ENCODE peak calls at places on chromosomes 13 and 19, in eight cellular contexts. One of them, this sample, is unnamed.

GRCh38 chr13:85521586-85521985 is 277.6 kb downstream of the SLITRK6 start:
- DNase-seq in HCT116: no peak
- DNase-seq in tibial artery: no peak
- DNase-seq in left ventricle myocardium inferior: no peak
- DNase-seq in osteoblast: no peak
- DNase-seq in aorta: no peak
- DNase-seq in MM.1S: no peak
- DNase-seq in uterus: no peak
- DNase-seq in this sample: no peak

GRCh38 chr19:33535176-33535575 is 13.6 kb upstream of the PEPD start:
- DNase-seq in uterus: no peak
- DNase-seq in left ventricle myocardium inferior: no peak
- DNase-seq in osteoblast: peak
- DNase-seq in MM.1S: no peak
- DNase-seq in tibial artery: no peak
- DNase-seq in HCT116: no peak
- DNase-seq in aorta: no peak
- DNase-seq in this sample: no peak

GRCh38 chr19:720691-721160 is 12.0 kb downstream of the PALM start:
- DNase-seq in left ventricle myocardium inferior: no peak
- DNase-seq in aorta: no peak
- DNase-seq in osteoblast: peak
- DNase-seq in MM.1S: no peak
- DNase-seq in tibial artery: no peak
- DNase-seq in uterus: no peak
- DNase-seq in HCT116: no peak
- DNase-seq in this sample: no peak

GRCh38 chr19:32688315-32688714 is 3.3 kb upstream of the NUDT19 start:
- DNase-seq in HCT116: no peak
- DNase-seq in MM.1S: no peak
- DNase-seq in osteoblast: no peak
- DNase-seq in left ventricle myocardium inferior: peak
- DNase-seq in tibial artery: peak
- DNase-seq in aorta: no peak
- DNase-seq in uterus: no peak
- DNase-seq in this sample: no peak

GRCh38 chr13:21637296-21637695 is 33.3 kb upstream of the MICU2 start:
- DNase-seq in MM.1S: peak
- DNase-seq in left ventricle myocardium inferior: no peak
- DNase-seq in uterus: no peak
- DNase-seq in osteoblast: no peak
- DNase-seq in HCT116: peak
- DNase-seq in aorta: no peak
- DNase-seq in tibial artery: no peak
- DNase-seq in this sample: no peak

GRCh38 chr13:51728972-51729371 is 75.0 kb downstream of the DHRS12 start:
- DNase-seq in MM.1S: no peak
- DNase-seq in tibial artery: no peak
- DNase-seq in osteoblast: no peak
- DNase-seq in aorta: no peak
- DNase-seq in HCT116: no peak
- DNase-seq in uterus: no peak
- DNase-seq in left ventricle myocardium inferior: no peak
- DNase-seq in this sample: no peak

GRCh38 chr19:55116232-55117062 is 990 bp downstream of the PPP1R12C start:
- DNase-seq in HCT116: no peak
- DNase-seq in tibial artery: peak
- DNase-seq in uterus: peak
- DNase-seq in aorta: peak
- DNase-seq in osteoblast: peak
- DNase-seq in MM.1S: peak
- DNase-seq in left ventricle myocardium inferior: peak
- DNase-seq in this sample: no peak

GRCh38 chr13:51643882-51644281 is 59.6 kb downstream of the WDFY2 start:
- DNase-seq in uterus: no peak
- DNase-seq in aorta: no peak
- DNase-seq in HCT116: peak
- DNase-seq in left ventricle myocardium inferior: no peak
- DNase-seq in tibial artery: no peak
- DNase-seq in MM.1S: no peak
- DNase-seq in osteoblast: peak
- DNase-seq in this sample: no peak

GRCh38 chr13:35163674-35164073 is 221.6 kb downstream of the NBEA start:
- DNase-seq in left ventricle myocardium inferior: no peak
- DNase-seq in HCT116: no peak
- DNase-seq in osteoblast: peak
- DNase-seq in MM.1S: peak
- DNase-seq in aorta: no peak
- DNase-seq in tibial artery: no peak
- DNase-seq in uterus: no peak
- DNase-seq in this sample: no peak

GRCh38 chr13:26760835-26761582 is 423 bp upstream of the GPR12 start:
- DNase-seq in osteoblast: no peak
- DNase-seq in uterus: no peak
- DNase-seq in HCT116: no peak
- DNase-seq in tibial artery: no peak
- DNase-seq in MM.1S: no peak
- DNase-seq in aorta: no peak
- DNase-seq in left ventricle myocardium inferior: no peak
- DNase-seq in this sample: no peak

GRCh38 chr13:44575741-44576395 is at the start of gene TSC22D1:
- DNase-seq in tibial artery: peak
- DNase-seq in aorta: peak
- DNase-seq in osteoblast: peak
- DNase-seq in left ventricle myocardium inferior: peak
- DNase-seq in uterus: peak
- DNase-seq in MM.1S: peak
- DNase-seq in HCT116: no peak
- DNase-seq in this sample: no peak

GRCh38 chr13:41244555-41244954 is 18.8 kb downstream of the MTRF1 start:
- DNase-seq in aorta: no peak
- DNase-seq in MM.1S: no peak
- DNase-seq in osteoblast: no peak
- DNase-seq in HCT116: no peak
- DNase-seq in uterus: no peak
- DNase-seq in tibial artery: no peak
- DNase-seq in left ventricle myocardium inferior: no peak
- DNase-seq in this sample: no peak

GRCh38 chr13:95714142-95714832 is 37.3 kb downstream of the DNAJC3 start:
- DNase-seq in osteoblast: peak
- DNase-seq in tibial artery: no peak
- DNase-seq in HCT116: no peak
- DNase-seq in MM.1S: peak
- DNase-seq in left ventricle myocardium inferior: no peak
- DNase-seq in aorta: no peak
- DNase-seq in uterus: no peak
- DNase-seq in this sample: no peak

GRCh38 chr13:24215732-24216131 is 55.2 kb downstream of the SPATA13 start:
- DNase-seq in osteoblast: no peak
- DNase-seq in HCT116: no peak
- DNase-seq in left ventricle myocardium inferior: peak
- DNase-seq in uterus: peak
- DNase-seq in aorta: no peak
- DNase-seq in tibial artery: peak
- DNase-seq in MM.1S: no peak
- DNase-seq in this sample: no peak

GRCh38 chr19:6209680-6210079 is 70.1 kb downstream of the MLLT1 start:
- DNase-seq in osteoblast: no peak
- DNase-seq in MM.1S: no peak
- DNase-seq in HCT116: no peak
- DNase-seq in tibial artery: no peak
- DNase-seq in uterus: no peak
- DNase-seq in left ventricle myocardium inferior: no peak
- DNase-seq in aorta: no peak
- DNase-seq in this sample: no peak

GRCh38 chr13:76687467-76687866 is 198.7 kb downstream of the KCTD12 start:
- DNase-seq in uterus: no peak
- DNase-seq in left ventricle myocardium inferior: no peak
- DNase-seq in tibial artery: no peak
- DNase-seq in aorta: no peak
- DNase-seq in MM.1S: no peak
- DNase-seq in HCT116: no peak
- DNase-seq in osteoblast: no peak
- DNase-seq in this sample: no peak

GRCh38 chr13:87777395-87777794 is 106.2 kb downstream of the SLITRK5 start:
- DNase-seq in MM.1S: peak
- DNase-seq in HCT116: no peak
- DNase-seq in tibial artery: no peak
- DNase-seq in osteoblast: no peak
- DNase-seq in left ventricle myocardium inferior: no peak
- DNase-seq in uterus: no peak
- DNase-seq in aorta: no peak
- DNase-seq in this sample: no peak

GRCh38 chr19:3521104-3521445 is 15.0 kb downstream of the FZR1 start:
- DNase-seq in tibial artery: no peak
- DNase-seq in aorta: no peak
- DNase-seq in left ventricle myocardium inferior: no peak
- DNase-seq in osteoblast: no peak
- DNase-seq in uterus: no peak
- DNase-seq in MM.1S: no peak
- DNase-seq in HCT116: no peak
- DNase-seq in this sample: no peak

GRCh38 chr19:3518231-3518630 is 12.1 kb downstream of the FZR1 start:
- DNase-seq in uterus: no peak
- DNase-seq in left ventricle myocardium inferior: no peak
- DNase-seq in MM.1S: no peak
- DNase-seq in osteoblast: no peak
- DNase-seq in HCT116: no peak
- DNase-seq in tibial artery: no peak
- DNase-seq in aorta: no peak
- DNase-seq in this sample: no peak

GRCh38 chr19:3519126-3519525 is 13.0 kb downstream of the FZR1 start:
- DNase-seq in HCT116: no peak
- DNase-seq in osteoblast: no peak
- DNase-seq in tibial artery: no peak
- DNase-seq in left ventricle myocardium inferior: no peak
- DNase-seq in aorta: no peak
- DNase-seq in MM.1S: no peak
- DNase-seq in uterus: no peak
- DNase-seq in this sample: no peak

GRCh38 chr19:3518669-3519068 is 12.6 kb downstream of the FZR1 start:
- DNase-seq in aorta: no peak
- DNase-seq in uterus: no peak
- DNase-seq in HCT116: no peak
- DNase-seq in osteoblast: no peak
- DNase-seq in MM.1S: no peak
- DNase-seq in tibial artery: no peak
- DNase-seq in left ventricle myocardium inferior: no peak
- DNase-seq in this sample: no peak

DNA sequence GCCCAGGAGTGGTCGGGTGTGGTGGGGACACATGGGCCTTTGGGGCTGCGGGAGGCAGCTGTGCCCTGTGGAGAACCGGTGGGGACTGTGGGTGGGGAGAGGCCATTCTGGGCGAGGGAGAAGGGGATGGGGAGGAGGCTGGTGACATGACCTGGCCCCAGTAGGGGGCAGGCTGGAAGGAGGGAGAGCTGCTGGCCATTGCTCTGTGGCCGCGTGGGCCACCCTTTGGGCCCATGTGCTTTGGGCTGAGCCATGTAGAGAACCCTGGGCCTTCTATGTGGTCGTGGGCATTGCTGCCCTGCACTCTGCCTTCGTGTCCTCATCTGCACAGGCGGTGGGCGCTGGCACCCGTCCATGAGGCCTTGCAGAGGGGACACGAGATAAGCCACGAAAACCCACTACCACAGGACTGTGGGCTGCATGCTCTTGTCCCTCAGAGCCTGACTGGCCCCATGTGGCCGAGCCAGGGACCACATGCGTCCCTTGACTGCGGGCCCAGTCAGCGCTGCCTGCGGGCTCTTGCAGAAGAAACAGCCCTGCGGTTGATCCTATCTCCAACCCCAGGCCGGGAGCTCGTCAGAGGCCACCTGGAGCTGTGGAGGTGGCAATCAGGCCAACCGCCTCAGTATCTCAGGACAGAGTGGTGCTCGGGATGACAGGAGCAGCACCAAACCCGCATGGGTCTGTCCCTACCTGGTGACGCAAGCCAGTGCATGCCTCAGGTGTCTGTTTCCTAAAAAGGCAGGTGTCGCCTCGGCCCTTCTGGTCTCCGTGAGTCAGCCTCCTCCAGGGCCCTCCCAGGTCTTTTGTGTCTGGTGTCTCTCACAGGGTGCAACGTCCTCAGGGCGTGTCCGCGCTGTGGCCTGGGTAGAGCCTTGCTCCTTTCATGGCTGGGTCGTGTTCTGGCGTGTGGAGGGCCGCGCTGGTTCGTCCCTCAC is 14.3 kb downstream of the FZR1 start:
- DNase-seq in osteoblast: no peak
- DNase-seq in left ventricle myocardium inferior: no peak
- DNase-seq in uterus: no peak
- DNase-seq in HCT116: no peak
- DNase-seq in aorta: no peak
- DNase-seq in MM.1S: no peak
- DNase-seq in tibial artery: no peak
- DNase-seq in this sample: no peak
- H3K27ac ChIP-seq in osteoblast: no peak
- H3K27ac ChIP-seq in left ventricle myocardium inferior: no peak
- H3K27ac ChIP-seq in uterus: no peak
- H3K27ac ChIP-seq in HCT116: peak
- H3K27ac ChIP-seq in aorta: no peak
- H3K27ac ChIP-seq in MM.1S: no peak
- H3K27ac ChIP-seq in tibial artery: no peak
- H3K27ac ChIP-seq in this sample: no peak

DNA sequence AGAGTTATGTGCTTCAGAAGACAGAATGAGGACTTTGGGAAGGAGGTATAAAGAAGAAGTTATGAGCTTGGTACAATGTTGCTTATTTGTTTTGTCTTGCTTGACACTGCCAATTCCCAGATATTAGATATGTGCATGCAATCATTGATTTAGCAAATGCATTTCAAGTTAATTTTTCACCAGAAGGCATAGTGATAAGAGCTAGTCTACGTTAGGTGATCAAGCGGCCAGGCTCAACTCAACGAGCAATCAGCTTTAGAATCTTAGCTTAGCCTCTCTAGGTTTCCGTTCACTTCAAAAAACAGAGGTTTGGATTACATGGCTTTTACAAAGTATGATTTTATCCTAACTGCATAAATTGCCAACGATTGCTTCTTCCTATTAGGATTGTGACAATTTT is 81.6 kb upstream of the POSTN start:
- DNase-seq in uterus: no peak
- DNase-seq in left ventricle myocardium inferior: no peak
- DNase-seq in osteoblast: no peak
- DNase-seq in MM.1S: no peak
- DNase-seq in tibial artery: no peak
- DNase-seq in HCT116: no peak
- DNase-seq in aorta: no peak
- DNase-seq in this sample: no peak
- H3K27ac ChIP-seq in uterus: peak
- H3K27ac ChIP-seq in left ventricle myocardium inferior: no peak
- H3K27ac ChIP-seq in osteoblast: no peak
- H3K27ac ChIP-seq in MM.1S: no peak
- H3K27ac ChIP-seq in tibial artery: peak
- H3K27ac ChIP-seq in HCT116: no peak
- H3K27ac ChIP-seq in aorta: no peak
- H3K27ac ChIP-seq in this sample: no peak

GRCh38 chr19:48836089-48837017 is at the start of gene HSD17B14:
- DNase-seq in aorta: no peak
- DNase-seq in tibial artery: peak
- DNase-seq in uterus: peak
- DNase-seq in osteoblast: peak
- DNase-seq in MM.1S: no peak
- DNase-seq in HCT116: no peak
- DNase-seq in left ventricle myocardium inferior: no peak
- DNase-seq in this sample: no peak
- H3K27ac ChIP-seq in aorta: peak
- H3K27ac ChIP-seq in tibial artery: peak
- H3K27ac ChIP-seq in uterus: peak
- H3K27ac ChIP-seq in osteoblast: peak
- H3K27ac ChIP-seq in MM.1S: no peak
- H3K27ac ChIP-seq in HCT116: peak
- H3K27ac ChIP-seq in left ventricle myocardium inferior: peak
- H3K27ac ChIP-seq in this sample: peak

GRCh38 chr19:2578911-2579677 is 103.2 kb downstream of the GADD45B start:
- DNase-seq in uterus: peak
- DNase-seq in HCT116: peak
- DNase-seq in tibial artery: peak
- DNase-seq in left ventricle myocardium inferior: peak
- DNase-seq in osteoblast: peak
- DNase-seq in MM.1S: no peak
- DNase-seq in aorta: peak
- DNase-seq in this sample: peak
- H3K27ac ChIP-seq in uterus: peak
- H3K27ac ChIP-seq in HCT116: peak
- H3K27ac ChIP-seq in tibial artery: peak
- H3K27ac ChIP-seq in left ventricle myocardium inferior: peak
- H3K27ac ChIP-seq in osteoblast: peak
- H3K27ac ChIP-seq in MM.1S: no peak
- H3K27ac ChIP-seq in aorta: peak
- H3K27ac ChIP-seq in this sample: peak